ENCODE peak calls at places on chromosomes 6 and 20, in nine cellular contexts. One of them, this sample, is unnamed.

GRCh38 chr6:84329077-84329476 is 101.6 kb upstream of the CEP162 start:
- DNase-seq in KG1: no peak
- DNase-seq in GM23338: peak
- DNase-seq in NCI-H69: peak
- DNase-seq in hippocampal formation: no peak
- DNase-seq in astrocyte of the spinal cord: no peak
- DNase-seq in activated T-helper 9 cell treated with anti-CD3 and anti-CD28 coated beads, Interleukin-2, amount 50 U/mL, for 16 hours: no peak
- DNase-seq in osteocyte: no peak
- DNase-seq in GOT3: no peak
- DNase-seq in this sample: no peak

GRCh38 chr6:114200896-114201295 is 141.9 kb downstream of the HS3ST5 start:
- DNase-seq in GOT3: no peak
- DNase-seq in activated T-helper 9 cell treated with anti-CD3 and anti-CD28 coated beads, Interleukin-2, amount 50 U/mL, for 16 hours: no peak
- DNase-seq in hippocampal formation: no peak
- DNase-seq in astrocyte of the spinal cord: no peak
- DNase-seq in KG1: no peak
- DNase-seq in osteocyte: no peak
- DNase-seq in NCI-H69: no peak
- DNase-seq in GM23338: no peak
- DNase-seq in this sample: no peak

GRCh38 chr6:138105880-138106664 is 1.1 kb downstream of the PERP start:
- DNase-seq in osteocyte: no peak
- DNase-seq in GM23338: peak
- DNase-seq in NCI-H69: peak
- DNase-seq in GOT3: no peak
- DNase-seq in hippocampal formation: no peak
- DNase-seq in activated T-helper 9 cell treated with anti-CD3 and anti-CD28 coated beads, Interleukin-2, amount 50 U/mL, for 16 hours: no peak
- DNase-seq in KG1: no peak
- DNase-seq in astrocyte of the spinal cord: peak
- DNase-seq in this sample: no peak

GRCh38 chr6:3427740-3428085 is 29.1 kb downstream of the SLC22A23 start:
- DNase-seq in osteocyte: no peak
- DNase-seq in KG1: no peak
- DNase-seq in astrocyte of the spinal cord: no peak
- DNase-seq in GOT3: no peak
- DNase-seq in activated T-helper 9 cell treated with anti-CD3 and anti-CD28 coated beads, Interleukin-2, amount 50 U/mL, for 16 hours: no peak
- DNase-seq in NCI-H69: no peak
- DNase-seq in GM23338: no peak
- DNase-seq in hippocampal formation: no peak
- DNase-seq in this sample: no peak

GRCh38 chr6:149313070-149313469 is 4.4 kb upstream of the TAB2 start:
- DNase-seq in KG1: no peak
- DNase-seq in hippocampal formation: no peak
- DNase-seq in GOT3: no peak
- DNase-seq in NCI-H69: no peak
- DNase-seq in osteocyte: no peak
- DNase-seq in activated T-helper 9 cell treated with anti-CD3 and anti-CD28 coated beads, Interleukin-2, amount 50 U/mL, for 16 hours: no peak
- DNase-seq in GM23338: no peak
- DNase-seq in astrocyte of the spinal cord: no peak
- DNase-seq in this sample: no peak

GRCh38 chr6:157269261-157269794 is 54.0 kb downstream of the TMEM242 start:
- DNase-seq in KG1: no peak
- DNase-seq in activated T-helper 9 cell treated with anti-CD3 and anti-CD28 coated beads, Interleukin-2, amount 50 U/mL, for 16 hours: no peak
- DNase-seq in astrocyte of the spinal cord: peak
- DNase-seq in GM23338: no peak
- DNase-seq in hippocampal formation: no peak
- DNase-seq in GOT3: no peak
- DNase-seq in NCI-H69: no peak
- DNase-seq in osteocyte: no peak
- DNase-seq in this sample: no peak

GRCh38 chr6:41599015-41599835 is 39.0 kb upstream of the MDFI start:
- DNase-seq in astrocyte of the spinal cord: no peak
- DNase-seq in GM23338: peak
- DNase-seq in osteocyte: no peak
- DNase-seq in activated T-helper 9 cell treated with anti-CD3 and anti-CD28 coated beads, Interleukin-2, amount 50 U/mL, for 16 hours: no peak
- DNase-seq in hippocampal formation: no peak
- DNase-seq in GOT3: no peak
- DNase-seq in KG1: no peak
- DNase-seq in NCI-H69: peak
- DNase-seq in this sample: no peak

GRCh38 chr6:165987483-165988305 is 180.0 kb downstream of the TBXT start:
- DNase-seq in NCI-H69: peak
- DNase-seq in osteocyte: no peak
- DNase-seq in GOT3: peak
- DNase-seq in astrocyte of the spinal cord: peak
- DNase-seq in hippocampal formation: peak
- DNase-seq in KG1: no peak
- DNase-seq in activated T-helper 9 cell treated with anti-CD3 and anti-CD28 coated beads, Interleukin-2, amount 50 U/mL, for 16 hours: no peak
- DNase-seq in GM23338: peak
- DNase-seq in this sample: peak

GRCh38 chr20:17227669-17228623 is 1.1 kb downstream of the PCSK2 start:
- DNase-seq in GOT3: no peak
- DNase-seq in osteocyte: no peak
- DNase-seq in hippocampal formation: no peak
- DNase-seq in KG1: no peak
- DNase-seq in NCI-H69: peak
- DNase-seq in GM23338: peak
- DNase-seq in astrocyte of the spinal cord: no peak
- DNase-seq in activated T-helper 9 cell treated with anti-CD3 and anti-CD28 coated beads, Interleukin-2, amount 50 U/mL, for 16 hours: no peak
- DNase-seq in this sample: no peak

GRCh38 chr6:134880487-134881190 is 69.3 kb downstream of the ALDH8A1 start:
- DNase-seq in NCI-H69: no peak
- DNase-seq in KG1: no peak
- DNase-seq in activated T-helper 9 cell treated with anti-CD3 and anti-CD28 coated beads, Interleukin-2, amount 50 U/mL, for 16 hours: no peak
- DNase-seq in GOT3: no peak
- DNase-seq in astrocyte of the spinal cord: no peak
- DNase-seq in osteocyte: no peak
- DNase-seq in GM23338: no peak
- DNase-seq in hippocampal formation: no peak
- DNase-seq in this sample: no peak

GRCh38 chr6:158279615-158280014 is 32.6 kb upstream of the TULP4 start:
- DNase-seq in osteocyte: no peak
- DNase-seq in KG1: no peak
- DNase-seq in activated T-helper 9 cell treated with anti-CD3 and anti-CD28 coated beads, Interleukin-2, amount 50 U/mL, for 16 hours: no peak
- DNase-seq in NCI-H69: no peak
- DNase-seq in GM23338: no peak
- DNase-seq in GOT3: no peak
- DNase-seq in hippocampal formation: no peak
- DNase-seq in astrocyte of the spinal cord: no peak
- DNase-seq in this sample: no peak

GRCh38 chr6:21666200-21666671 is 72.7 kb downstream of the SOX4 start:
- DNase-seq in NCI-H69: peak
- DNase-seq in osteocyte: no peak
- DNase-seq in activated T-helper 9 cell treated with anti-CD3 and anti-CD28 coated beads, Interleukin-2, amount 50 U/mL, for 16 hours: no peak
- DNase-seq in hippocampal formation: no peak
- DNase-seq in GM23338: peak
- DNase-seq in GOT3: no peak
- DNase-seq in astrocyte of the spinal cord: no peak
- DNase-seq in KG1: no peak
- DNase-seq in this sample: no peak

GRCh38 chr6:170231496-170232185 is 59.2 kb downstream of the DLL1 start:
- DNase-seq in activated T-helper 9 cell treated with anti-CD3 and anti-CD28 coated beads, Interleukin-2, amount 50 U/mL, for 16 hours: no peak
- DNase-seq in NCI-H69: no peak
- DNase-seq in KG1: no peak
- DNase-seq in hippocampal formation: no peak
- DNase-seq in osteocyte: no peak
- DNase-seq in GM23338: no peak
- DNase-seq in astrocyte of the spinal cord: no peak
- DNase-seq in GOT3: no peak
- DNase-seq in this sample: no peak

GRCh38 chr6:141026504-141026903 is 1106.2 kb upstream of the GJE1 start:
- DNase-seq in osteocyte: no peak
- DNase-seq in NCI-H69: no peak
- DNase-seq in hippocampal formation: no peak
- DNase-seq in GM23338: no peak
- DNase-seq in GOT3: no peak
- DNase-seq in KG1: no peak
- DNase-seq in activated T-helper 9 cell treated with anti-CD3 and anti-CD28 coated beads, Interleukin-2, amount 50 U/mL, for 16 hours: no peak
- DNase-seq in astrocyte of the spinal cord: no peak
- DNase-seq in this sample: no peak

GRCh38 chr20:23453944-23454543 is 1.4 kb upstream of the CST11 start:
- DNase-seq in NCI-H69: no peak
- DNase-seq in hippocampal formation: no peak
- DNase-seq in activated T-helper 9 cell treated with anti-CD3 and anti-CD28 coated beads, Interleukin-2, amount 50 U/mL, for 16 hours: no peak
- DNase-seq in osteocyte: no peak
- DNase-seq in GM23338: no peak
- DNase-seq in KG1: no peak
- DNase-seq in astrocyte of the spinal cord: no peak
- DNase-seq in GOT3: no peak
- DNase-seq in this sample: no peak

GRCh38 chr6:47308674-47309325 is 905 bp downstream of the TNFRSF21 start:
- DNase-seq in astrocyte of the spinal cord: peak
- DNase-seq in NCI-H69: peak
- DNase-seq in osteocyte: no peak
- DNase-seq in KG1: peak
- DNase-seq in GM23338: peak
- DNase-seq in hippocampal formation: no peak
- DNase-seq in GOT3: no peak
- DNase-seq in activated T-helper 9 cell treated with anti-CD3 and anti-CD28 coated beads, Interleukin-2, amount 50 U/mL, for 16 hours: no peak
- DNase-seq in this sample: no peak

GRCh38 chr6:36674942-36675341 is 3.6 kb upstream of the CDKN1A start:
- DNase-seq in NCI-H69: no peak
- DNase-seq in KG1: no peak
- DNase-seq in hippocampal formation: no peak
- DNase-seq in astrocyte of the spinal cord: no peak
- DNase-seq in GM23338: no peak
- DNase-seq in osteocyte: no peak
- DNase-seq in activated T-helper 9 cell treated with anti-CD3 and anti-CD28 coated beads, Interleukin-2, amount 50 U/mL, for 16 hours: no peak
- DNase-seq in GOT3: no peak
- DNase-seq in this sample: no peak

GRCh38 chr20:32585011-32585518 is at the start of gene NOL4L:
- DNase-seq in NCI-H69: peak
- DNase-seq in astrocyte of the spinal cord: no peak
- DNase-seq in GM23338: peak
- DNase-seq in GOT3: no peak
- DNase-seq in KG1: no peak
- DNase-seq in activated T-helper 9 cell treated with anti-CD3 and anti-CD28 coated beads, Interleukin-2, amount 50 U/mL, for 16 hours: peak
- DNase-seq in osteocyte: no peak
- DNase-seq in hippocampal formation: peak
- DNase-seq in this sample: no peak

GRCh38 chr6:23031986-23032385 is 462.6 kb downstream of the HDGFL1 start:
- DNase-seq in astrocyte of the spinal cord: no peak
- DNase-seq in GOT3: no peak
- DNase-seq in NCI-H69: peak
- DNase-seq in activated T-helper 9 cell treated with anti-CD3 and anti-CD28 coated beads, Interleukin-2, amount 50 U/mL, for 16 hours: no peak
- DNase-seq in GM23338: no peak
- DNase-seq in KG1: no peak
- DNase-seq in hippocampal formation: no peak
- DNase-seq in osteocyte: no peak
- DNase-seq in this sample: no peak

GRCh38 chr20:64053841-64054661 is 4.6 kb upstream of the SOX18 start:
- DNase-seq in activated T-helper 9 cell treated with anti-CD3 and anti-CD28 coated beads, Interleukin-2, amount 50 U/mL, for 16 hours: no peak
- DNase-seq in NCI-H69: peak
- DNase-seq in astrocyte of the spinal cord: peak
- DNase-seq in GM23338: peak
- DNase-seq in KG1: no peak
- DNase-seq in hippocampal formation: no peak
- DNase-seq in osteocyte: no peak
- DNase-seq in GOT3: no peak
- DNase-seq in this sample: no peak

GRCh38 chr20:5183731-5184474 is 57.1 kb downstream of the CDS2 start:
- DNase-seq in osteocyte: no peak
- DNase-seq in astrocyte of the spinal cord: no peak
- DNase-seq in hippocampal formation: no peak
- DNase-seq in GOT3: no peak
- DNase-seq in GM23338: no peak
- DNase-seq in KG1: no peak
- DNase-seq in NCI-H69: no peak
- DNase-seq in activated T-helper 9 cell treated with anti-CD3 and anti-CD28 coated beads, Interleukin-2, amount 50 U/mL, for 16 hours: no peak
- DNase-seq in this sample: no peak

GRCh38 chr6:148934534-148934933 is 187.7 kb downstream of the UST start:
- DNase-seq in KG1: no peak
- DNase-seq in osteocyte: no peak
- DNase-seq in activated T-helper 9 cell treated with anti-CD3 and anti-CD28 coated beads, Interleukin-2, amount 50 U/mL, for 16 hours: no peak
- DNase-seq in hippocampal formation: no peak
- DNase-seq in NCI-H69: no peak
- DNase-seq in GM23338: no peak
- DNase-seq in GOT3: no peak
- DNase-seq in astrocyte of the spinal cord: peak
- DNase-seq in this sample: no peak

GRCh38 chr20:63749597-63750508 is 10.3 kb downstream of the SLC2A4RG start:
- DNase-seq in KG1: no peak
- DNase-seq in activated T-helper 9 cell treated with anti-CD3 and anti-CD28 coated beads, Interleukin-2, amount 50 U/mL, for 16 hours: no peak
- DNase-seq in NCI-H69: no peak
- DNase-seq in astrocyte of the spinal cord: no peak
- DNase-seq in hippocampal formation: no peak
- DNase-seq in osteocyte: no peak
- DNase-seq in GOT3: no peak
- DNase-seq in GM23338: no peak
- DNase-seq in this sample: no peak

GRCh38 chr20:37986063-37986858 is 47.0 kb downstream of the TTI1 start:
- DNase-seq in GOT3: no peak
- DNase-seq in astrocyte of the spinal cord: no peak
- DNase-seq in KG1: no peak
- DNase-seq in hippocampal formation: no peak
- DNase-seq in GM23338: no peak
- DNase-seq in NCI-H69: no peak
- DNase-seq in osteocyte: no peak
- DNase-seq in activated T-helper 9 cell treated with anti-CD3 and anti-CD28 coated beads, Interleukin-2, amount 50 U/mL, for 16 hours: no peak
- DNase-seq in this sample: no peak

GRCh38 chr6:23963137-23963536 is 162.9 kb upstream of the NRSN1 start:
- DNase-seq in GOT3: no peak
- DNase-seq in activated T-helper 9 cell treated with anti-CD3 and anti-CD28 coated beads, Interleukin-2, amount 50 U/mL, for 16 hours: no peak
- DNase-seq in NCI-H69: no peak
- DNase-seq in KG1: no peak
- DNase-seq in astrocyte of the spinal cord: no peak
- DNase-seq in osteocyte: no peak
- DNase-seq in GM23338: no peak
- DNase-seq in hippocampal formation: no peak
- DNase-seq in this sample: no peak

GRCh38 chr20:11544029-11544678 is 373.5 kb upstream of the BTBD3 start:
- DNase-seq in GOT3: no peak
- DNase-seq in NCI-H69: peak
- DNase-seq in hippocampal formation: peak
- DNase-seq in osteocyte: no peak
- DNase-seq in GM23338: peak
- DNase-seq in astrocyte of the spinal cord: peak
- DNase-seq in KG1: peak
- DNase-seq in activated T-helper 9 cell treated with anti-CD3 and anti-CD28 coated beads, Interleukin-2, amount 50 U/mL, for 16 hours: no peak
- DNase-seq in this sample: no peak

GRCh38 chr6:87065117-87065516 is 29.8 kb downstream of the CGA start:
- DNase-seq in NCI-H69: no peak
- DNase-seq in osteocyte: no peak
- DNase-seq in GM23338: no peak
- DNase-seq in activated T-helper 9 cell treated with anti-CD3 and anti-CD28 coated beads, Interleukin-2, amount 50 U/mL, for 16 hours: no peak
- DNase-seq in hippocampal formation: no peak
- DNase-seq in KG1: no peak
- DNase-seq in astrocyte of the spinal cord: no peak
- DNase-seq in GOT3: no peak
- DNase-seq in this sample: no peak

GRCh38 chr6:23621026-23621425 is 505.0 kb upstream of the NRSN1 start:
- DNase-seq in osteocyte: no peak
- DNase-seq in astrocyte of the spinal cord: peak
- DNase-seq in NCI-H69: peak
- DNase-seq in GOT3: no peak
- DNase-seq in activated T-helper 9 cell treated with anti-CD3 and anti-CD28 coated beads, Interleukin-2, amount 50 U/mL, for 16 hours: no peak
- DNase-seq in KG1: no peak
- DNase-seq in GM23338: peak
- DNase-seq in hippocampal formation: no peak
- DNase-seq in this sample: no peak

GRCh38 chr6:131954775-131955107 is 3.6 kb upstream of the CCN2 start:
- DNase-seq in hippocampal formation: no peak
- DNase-seq in GM23338: peak
- DNase-seq in GOT3: no peak
- DNase-seq in KG1: no peak
- DNase-seq in osteocyte: peak
- DNase-seq in NCI-H69: no peak
- DNase-seq in astrocyte of the spinal cord: peak
- DNase-seq in activated T-helper 9 cell treated with anti-CD3 and anti-CD28 coated beads, Interleukin-2, amount 50 U/mL, for 16 hours: no peak
- DNase-seq in this sample: no peak

GRCh38 chr20:4358566-4358965 is 343.2 kb upstream of the RNF24 start:
- DNase-seq in osteocyte: no peak
- DNase-seq in GOT3: no peak
- DNase-seq in activated T-helper 9 cell treated with anti-CD3 and anti-CD28 coated beads, Interleukin-2, amount 50 U/mL, for 16 hours: no peak
- DNase-seq in KG1: no peak
- DNase-seq in astrocyte of the spinal cord: no peak
- DNase-seq in hippocampal formation: no peak
- DNase-seq in GM23338: no peak
- DNase-seq in NCI-H69: no peak
- DNase-seq in this sample: no peak

GRCh38 chr6:42276008-42276890 is 58.6 kb upstream of the MRPS10 start:
- DNase-seq in GM23338: no peak
- DNase-seq in astrocyte of the spinal cord: peak
- DNase-seq in hippocampal formation: no peak
- DNase-seq in NCI-H69: peak
- DNase-seq in activated T-helper 9 cell treated with anti-CD3 and anti-CD28 coated beads, Interleukin-2, amount 50 U/mL, for 16 hours: no peak
- DNase-seq in osteocyte: no peak
- DNase-seq in GOT3: no peak
- DNase-seq in KG1: no peak
- DNase-seq in this sample: no peak

This sample was measured in nucleus accumbens.